ENCODE peak calls at places on chromosomes 12 and 14, in ten cellular contexts. One of them, this sample, is unnamed.

GRCh38 chr12:63457857-63458256 is 210.4 kb downstream of the DPY19L2 start:
- DNase-seq in AG04449: no peak
- DNase-seq in transverse colon: no peak
- DNase-seq in lower lobe of right lung: no peak
- DNase-seq in aorta: no peak
- DNase-seq in HCT116: no peak
- DNase-seq in body of pancreas: no peak
- DNase-seq in psoas muscle: no peak
- DNase-seq in A673: no peak
- DNase-seq in breast epithelium: no peak
- DNase-seq in this sample: no peak

GRCh38 chr14:58479975-58480374 is 52.5 kb downstream of the KIAA0586 start:
- DNase-seq in AG04449: no peak
- DNase-seq in transverse colon: no peak
- DNase-seq in lower lobe of right lung: no peak
- DNase-seq in aorta: no peak
- DNase-seq in HCT116: no peak
- DNase-seq in body of pancreas: no peak
- DNase-seq in psoas muscle: no peak
- DNase-seq in A673: no peak
- DNase-seq in breast epithelium: no peak
- DNase-seq in this sample: no peak

GRCh38 chr14:49892301-49892635 is 614 bp upstream of the ARF6 start:
- DNase-seq in AG04449: peak
- DNase-seq in transverse colon: peak
- DNase-seq in lower lobe of right lung: no peak
- DNase-seq in aorta: no peak
- DNase-seq in HCT116: no peak
- DNase-seq in body of pancreas: peak
- DNase-seq in psoas muscle: no peak
- DNase-seq in A673: peak
- DNase-seq in breast epithelium: peak
- DNase-seq in this sample: peak

GRCh38 chr14:90567191-90567590 is 170.4 kb downstream of the CALM1 start:
- DNase-seq in AG04449: no peak
- DNase-seq in transverse colon: no peak
- DNase-seq in lower lobe of right lung: no peak
- DNase-seq in aorta: peak
- DNase-seq in HCT116: no peak
- DNase-seq in body of pancreas: no peak
- DNase-seq in psoas muscle: peak
- DNase-seq in A673: no peak
- DNase-seq in breast epithelium: no peak
- DNase-seq in this sample: no peak

GRCh38 chr14:38127784-38128183 is 79.9 kb upstream of the SSTR1 start:
- DNase-seq in AG04449: no peak
- DNase-seq in transverse colon: no peak
- DNase-seq in lower lobe of right lung: no peak
- DNase-seq in aorta: no peak
- DNase-seq in HCT116: no peak
- DNase-seq in body of pancreas: no peak
- DNase-seq in psoas muscle: no peak
- DNase-seq in A673: no peak
- DNase-seq in breast epithelium: no peak
- DNase-seq in this sample: no peak

GRCh38 chr14:96666088-96666487 is 131.1 kb upstream of the VRK1 start:
- DNase-seq in AG04449: no peak
- DNase-seq in transverse colon: no peak
- DNase-seq in lower lobe of right lung: no peak
- DNase-seq in aorta: no peak
- DNase-seq in HCT116: no peak
- DNase-seq in body of pancreas: no peak
- DNase-seq in psoas muscle: no peak
- DNase-seq in A673: peak
- DNase-seq in breast epithelium: no peak
- DNase-seq in this sample: no peak

GRCh38 chr14:32453857-32454810 is 125.0 kb downstream of the AKAP6 start:
- DNase-seq in AG04449: no peak
- DNase-seq in transverse colon: no peak
- DNase-seq in lower lobe of right lung: no peak
- DNase-seq in aorta: no peak
- DNase-seq in HCT116: no peak
- DNase-seq in body of pancreas: no peak
- DNase-seq in psoas muscle: no peak
- DNase-seq in A673: no peak
- DNase-seq in breast epithelium: peak
- DNase-seq in this sample: no peak

GRCh38 chr12:25423355-25423754 is 129.7 kb downstream of the LMNTD1 start:
- DNase-seq in AG04449: no peak
- DNase-seq in transverse colon: peak
- DNase-seq in lower lobe of right lung: no peak
- DNase-seq in aorta: no peak
- DNase-seq in HCT116: no peak
- DNase-seq in body of pancreas: peak
- DNase-seq in psoas muscle: no peak
- DNase-seq in A673: no peak
- DNase-seq in breast epithelium: no peak
- DNase-seq in this sample: no peak

GRCh38 chr14:91946313-91947195 is 940 bp downstream of the FBLN5 start:
- DNase-seq in AG04449: no peak
- DNase-seq in transverse colon: no peak
- DNase-seq in lower lobe of right lung: no peak
- DNase-seq in aorta: no peak
- DNase-seq in HCT116: no peak
- DNase-seq in body of pancreas: no peak
- DNase-seq in psoas muscle: no peak
- DNase-seq in A673: peak
- DNase-seq in breast epithelium: no peak
- DNase-seq in this sample: no peak

GRCh38 chr14:91942946-91943345 is 4.5 kb downstream of the FBLN5 start:
- DNase-seq in AG04449: no peak
- DNase-seq in transverse colon: no peak
- DNase-seq in lower lobe of right lung: no peak
- DNase-seq in aorta: no peak
- DNase-seq in HCT116: no peak
- DNase-seq in body of pancreas: no peak
- DNase-seq in psoas muscle: no peak
- DNase-seq in A673: no peak
- DNase-seq in breast epithelium: no peak
- DNase-seq in this sample: no peak

GRCh38 chr14:91942128-91942527 is 5.4 kb downstream of the FBLN5 start:
- DNase-seq in AG04449: no peak
- DNase-seq in transverse colon: no peak
- DNase-seq in lower lobe of right lung: no peak
- DNase-seq in aorta: no peak
- DNase-seq in HCT116: no peak
- DNase-seq in body of pancreas: no peak
- DNase-seq in psoas muscle: no peak
- DNase-seq in A673: no peak
- DNase-seq in breast epithelium: no peak
- DNase-seq in this sample: no peak

GRCh38 chr14:91945776-91946305 is 1.7 kb downstream of the FBLN5 start:
- DNase-seq in AG04449: no peak
- DNase-seq in transverse colon: no peak
- DNase-seq in lower lobe of right lung: no peak
- DNase-seq in aorta: no peak
- DNase-seq in HCT116: no peak
- DNase-seq in body of pancreas: no peak
- DNase-seq in psoas muscle: no peak
- DNase-seq in A673: no peak
- DNase-seq in breast epithelium: no peak
- DNase-seq in this sample: no peak

DNA sequence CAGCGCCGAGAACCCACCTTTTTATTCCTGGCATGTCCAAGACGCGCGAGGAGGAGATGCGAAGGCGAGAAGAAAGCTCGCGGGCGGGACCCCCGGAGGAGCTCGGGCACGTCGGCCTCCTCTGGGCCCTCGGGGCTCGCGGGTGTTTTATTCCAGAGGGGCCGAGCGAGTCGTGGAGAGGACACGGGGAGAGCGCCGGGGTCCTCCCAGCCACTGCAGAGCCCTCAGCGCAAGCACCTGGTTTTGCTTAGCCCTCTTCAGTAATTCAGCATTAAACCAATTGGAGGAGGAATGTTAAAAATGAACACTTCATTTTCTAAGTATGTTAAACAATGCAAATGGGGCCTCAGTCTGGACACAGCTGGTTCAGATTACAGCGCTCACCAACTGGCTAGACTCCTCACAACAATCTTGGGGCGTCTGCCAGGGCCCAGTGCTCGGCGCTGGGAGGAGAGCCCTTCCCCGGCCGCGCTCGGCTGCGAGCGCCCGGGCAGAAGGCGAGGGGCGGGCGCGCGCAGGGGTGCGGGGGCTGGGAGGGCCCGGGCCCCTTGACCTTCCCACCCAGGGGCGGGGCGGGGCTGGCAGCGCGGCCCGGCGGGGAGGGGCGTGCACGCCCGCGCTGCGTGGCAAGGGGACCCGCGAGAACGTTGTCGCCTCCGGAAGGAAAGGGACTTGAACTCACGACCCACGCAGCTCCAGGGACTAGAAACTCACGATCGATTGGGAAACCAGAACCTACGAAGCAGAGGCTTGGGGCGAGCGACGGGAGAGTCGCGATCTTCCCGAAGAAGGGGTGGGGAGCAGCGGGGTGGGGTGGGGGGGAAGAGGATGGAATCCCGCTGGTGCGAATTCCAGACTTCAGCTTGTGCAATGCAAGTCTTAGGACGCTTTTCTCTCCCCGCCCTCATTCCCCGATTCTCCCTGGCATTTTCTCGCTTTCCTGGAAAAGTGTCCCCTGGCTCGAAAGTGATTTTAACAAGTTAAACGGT is at the start of gene FBLN5:
- DNase-seq in AG04449: peak
- DNase-seq in transverse colon: peak
- DNase-seq in lower lobe of right lung: peak
- DNase-seq in aorta: peak
- DNase-seq in HCT116: no peak
- DNase-seq in body of pancreas: peak
- DNase-seq in psoas muscle: peak
- DNase-seq in A673: peak
- DNase-seq in breast epithelium: peak
- DNase-seq in this sample: no peak
- H3K4me3 ChIP-seq in AG04449: peak
- H3K4me3 ChIP-seq in transverse colon: peak
- H3K4me3 ChIP-seq in lower lobe of right lung: peak
- H3K4me3 ChIP-seq in aorta: peak
- H3K4me3 ChIP-seq in HCT116: peak
- H3K4me3 ChIP-seq in body of pancreas: peak
- H3K4me3 ChIP-seq in psoas muscle: peak
- H3K4me3 ChIP-seq in A673: peak
- H3K4me3 ChIP-seq in breast epithelium: peak
- H3K4me3 ChIP-seq in this sample: peak

GRCh38 chr14:23866269-23866668 is 87.3 kb upstream of the DHRS4 start:
- DNase-seq in AG04449: no peak
- DNase-seq in transverse colon: no peak
- DNase-seq in lower lobe of right lung: no peak
- DNase-seq in aorta: no peak
- DNase-seq in HCT116: no peak
- DNase-seq in body of pancreas: no peak
- DNase-seq in psoas muscle: no peak
- DNase-seq in A673: no peak
- DNase-seq in breast epithelium: no peak
- DNase-seq in this sample: no peak
- H3K4me3 ChIP-seq in AG04449: no peak
- H3K4me3 ChIP-seq in transverse colon: no peak
- H3K4me3 ChIP-seq in lower lobe of right lung: no peak
- H3K4me3 ChIP-seq in aorta: no peak
- H3K4me3 ChIP-seq in HCT116: no peak
- H3K4me3 ChIP-seq in body of pancreas: no peak
- H3K4me3 ChIP-seq in psoas muscle: no peak
- H3K4me3 ChIP-seq in A673: no peak
- H3K4me3 ChIP-seq in breast epithelium: no peak
- H3K4me3 ChIP-seq in this sample: no peak

DNA sequence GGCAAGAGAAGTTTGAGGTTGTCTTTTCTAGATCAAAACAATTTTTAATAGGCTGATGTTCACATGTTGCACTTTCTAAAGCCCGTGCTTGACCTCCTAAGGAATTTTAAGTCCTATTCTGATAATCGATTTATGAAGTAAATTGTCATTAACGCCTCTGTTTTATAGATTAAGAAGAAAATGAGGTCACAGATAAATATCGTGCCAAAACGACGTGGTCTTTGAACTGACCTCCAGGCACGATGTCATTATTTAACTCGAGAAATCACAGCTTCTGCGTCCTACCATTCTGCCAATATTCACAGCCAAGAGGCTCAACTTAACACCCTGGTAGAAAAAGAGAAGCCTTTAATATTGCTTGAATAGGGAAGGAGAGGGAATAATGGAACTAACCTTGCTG is 862 bp upstream of the EEA1 start:
- DNase-seq in AG04449: no peak
- DNase-seq in transverse colon: no peak
- DNase-seq in lower lobe of right lung: no peak
- DNase-seq in aorta: no peak
- DNase-seq in HCT116: no peak
- DNase-seq in body of pancreas: no peak
- DNase-seq in psoas muscle: no peak
- DNase-seq in A673: no peak
- DNase-seq in breast epithelium: no peak
- DNase-seq in this sample: no peak
- H3K4me3 ChIP-seq in AG04449: peak
- H3K4me3 ChIP-seq in transverse colon: peak
- H3K4me3 ChIP-seq in lower lobe of right lung: peak
- H3K4me3 ChIP-seq in aorta: peak
- H3K4me3 ChIP-seq in HCT116: peak
- H3K4me3 ChIP-seq in body of pancreas: no peak
- H3K4me3 ChIP-seq in psoas muscle: peak
- H3K4me3 ChIP-seq in A673: peak
- H3K4me3 ChIP-seq in breast epithelium: peak
- H3K4me3 ChIP-seq in this sample: peak

DNA sequence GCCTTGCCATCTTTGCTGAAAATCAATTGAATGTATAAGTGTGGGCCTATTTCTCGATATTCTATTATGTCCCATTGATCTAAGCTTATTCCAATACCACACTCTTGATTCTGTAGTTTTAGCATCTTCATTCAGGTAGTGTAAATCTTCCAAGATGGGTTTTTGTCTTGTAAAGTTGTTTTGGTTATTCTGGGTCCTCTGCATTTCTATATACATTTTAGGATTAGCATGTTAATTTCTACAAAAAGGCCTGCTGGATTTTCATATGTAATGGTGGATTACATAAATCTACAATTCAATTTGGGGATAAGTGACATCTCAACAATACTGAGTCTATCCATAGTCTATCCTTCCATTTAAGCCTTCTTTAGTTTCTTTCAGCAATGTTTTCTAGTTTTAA is 86.0 kb upstream of the ANO4 start:
- DNase-seq in AG04449: no peak
- DNase-seq in transverse colon: no peak
- DNase-seq in lower lobe of right lung: no peak
- DNase-seq in aorta: no peak
- DNase-seq in HCT116: no peak
- DNase-seq in body of pancreas: no peak
- DNase-seq in psoas muscle: no peak
- DNase-seq in A673: no peak
- DNase-seq in breast epithelium: no peak
- DNase-seq in this sample: no peak
- H3K4me3 ChIP-seq in AG04449: no peak
- H3K4me3 ChIP-seq in transverse colon: no peak
- H3K4me3 ChIP-seq in lower lobe of right lung: no peak
- H3K4me3 ChIP-seq in aorta: no peak
- H3K4me3 ChIP-seq in HCT116: no peak
- H3K4me3 ChIP-seq in body of pancreas: no peak
- H3K4me3 ChIP-seq in psoas muscle: no peak
- H3K4me3 ChIP-seq in A673: no peak
- H3K4me3 ChIP-seq in breast epithelium: no peak
- H3K4me3 ChIP-seq in this sample: no peak

This sample was measured in epithelial cell of proximal tubule.